ENCODE peak calls at places on chromosome 15, in four cellular contexts. One of them, this sample, is unnamed.
A peak's percentile ranks its signal among the peaks of the same experiment; 100 is the strongest.

GRCh38 chr15:40875996-40876740 is 2.1 kb upstream of the RHOV start:
- DNase-seq in A549: no peak
- DNase-seq in aorta: no peak
- DNase-seq in neural progenitor cell: no peak
- DNase-seq in this sample: no peak

GRCh38 chr15:73907018-73907394 is 19.3 kb upstream of the LOXL1 start:
- DNase-seq in neural progenitor cell: no peak
- DNase-seq in A549: no peak
- DNase-seq in aorta: no peak
- DNase-seq in this sample: no peak

GRCh38 chr15:60568301-60568742 is 89.4 kb upstream of the ICE2 start:
- DNase-seq in neural progenitor cell: no peak
- DNase-seq in A549: no peak
- DNase-seq in aorta: no peak
- DNase-seq in this sample: no peak

GRCh38 chr15:89475688-89476087 is 20.7 kb downstream of the RHCG start:
- DNase-seq in neural progenitor cell: peak; percentile 69
- DNase-seq in A549: no peak
- DNase-seq in aorta: peak; percentile 41
- DNase-seq in this sample: peak; percentile 42

GRCh38 chr15:47685141-47685870 is 32.0 kb upstream of the SEMA6D start:
- DNase-seq in A549: no peak
- DNase-seq in aorta: no peak
- DNase-seq in neural progenitor cell: no peak
- DNase-seq in this sample: no peak

GRCh38 chr15:66196565-66196964 is 57.0 kb downstream of the MEGF11 start:
- DNase-seq in neural progenitor cell: no peak
- DNase-seq in aorta: no peak
- DNase-seq in A549: no peak
- DNase-seq in this sample: no peak

GRCh38 chr15:57527382-57528091 is 64.2 kb upstream of the MYZAP start:
- DNase-seq in aorta: no peak
- DNase-seq in neural progenitor cell: peak; percentile 83
- DNase-seq in A549: peak; percentile 64
- DNase-seq in this sample: peak; percentile 98

GRCh38 chr15:80275946-80276345 is 23.9 kb upstream of the CTXND1 start:
- DNase-seq in A549: peak; percentile 48
- DNase-seq in neural progenitor cell: no peak
- DNase-seq in aorta: no peak
- DNase-seq in this sample: no peak

GRCh38 chr15:60376677-60377095 is 21.1 kb downstream of the ANXA2 start:
- DNase-seq in neural progenitor cell: no peak
- DNase-seq in A549: no peak
- DNase-seq in aorta: no peak
- DNase-seq in this sample: no peak

GRCh38 chr15:53072077-53072476 is 281.9 kb upstream of the ONECUT1 start:
- DNase-seq in neural progenitor cell: peak; percentile 90
- DNase-seq in A549: peak; percentile 65
- DNase-seq in aorta: no peak
- DNase-seq in this sample: peak; percentile 46

GRCh38 chr15:31511707-31512310 is 185.2 kb downstream of the KLF13 start:
- DNase-seq in A549: no peak
- DNase-seq in neural progenitor cell: no peak
- DNase-seq in aorta: no peak
- DNase-seq in this sample: no peak

GRCh38 chr15:66253296-66253642 is 281 bp downstream of the MEGF11 start:
- DNase-seq in neural progenitor cell: no peak
- DNase-seq in aorta: peak; percentile 73
- DNase-seq in A549: no peak
- DNase-seq in this sample: no peak

GRCh38 chr15:34721802-34722795 is 32.7 kb downstream of the GJD2 start:
- DNase-seq in aorta: peak; percentile 92
- DNase-seq in A549: peak; percentile 14
- DNase-seq in neural progenitor cell: peak; percentile 91
- DNase-seq in this sample: peak; percentile 44

GRCh38 chr15:80876034-80876433 is 96.9 kb downstream of the CEMIP start:
- DNase-seq in A549: no peak
- DNase-seq in aorta: no peak
- DNase-seq in neural progenitor cell: no peak
- DNase-seq in this sample: no peak

GRCh38 chr15:40930430-40931299 is 1.5 kb downstream of the DLL4 start:
- DNase-seq in neural progenitor cell: peak; percentile 87
- DNase-seq in A549: no peak
- DNase-seq in aorta: peak; percentile 85
- DNase-seq in this sample: no peak

GRCh38 chr15:76935620-76936019 is 4.1 kb downstream of the RCN2 start:
- DNase-seq in neural progenitor cell: peak; percentile 36
- DNase-seq in A549: no peak
- DNase-seq in aorta: no peak
- DNase-seq in this sample: no peak

GRCh38 chr15:86857701-86858100 is 778.0 kb downstream of the AGBL1 start:
- DNase-seq in neural progenitor cell: no peak
- DNase-seq in A549: no peak
- DNase-seq in aorta: no peak
- DNase-seq in this sample: no peak

GRCh38 chr15:45801543-45801942 is 166.7 kb downstream of the SQOR start:
- DNase-seq in neural progenitor cell: no peak
- DNase-seq in A549: no peak
- DNase-seq in aorta: no peak
- DNase-seq in this sample: no peak

GRCh38 chr15:94070341-94071275 is 160.8 kb upstream of the MCTP2 start:
- DNase-seq in A549: peak; percentile 15
- DNase-seq in neural progenitor cell: peak; percentile 13
- DNase-seq in aorta: no peak
- DNase-seq in this sample: peak; percentile 96

GRCh38 chr15:44125879-44126278 is 69.2 kb downstream of the FRMD5 start:
- DNase-seq in aorta: no peak
- DNase-seq in A549: no peak
- DNase-seq in neural progenitor cell: no peak
- DNase-seq in this sample: no peak

GRCh38 chr15:66960519-66960918 is 104.9 kb upstream of the SMAD3 start:
- DNase-seq in aorta: no peak
- DNase-seq in A549: no peak
- DNase-seq in neural progenitor cell: no peak
- DNase-seq in this sample: no peak

GRCh38 chr15:62560943-62561571 is 396.0 kb upstream of the C2CD4B start:
- DNase-seq in neural progenitor cell: peak; percentile 13
- DNase-seq in aorta: no peak
- DNase-seq in A549: no peak
- DNase-seq in this sample: no peak

GRCh38 chr15:64460206-64460736 is at the start of gene ZNF609:
- DNase-seq in A549: peak; percentile 99
- DNase-seq in aorta: peak; percentile 99
- DNase-seq in neural progenitor cell: peak; percentile 98
- DNase-seq in this sample: peak; percentile 98

GRCh38 chr15:64461577-64462162 is 1.3 kb downstream of the ZNF609 start:
- DNase-seq in aorta: no peak
- DNase-seq in A549: peak; percentile 44
- DNase-seq in neural progenitor cell: peak; percentile 77
- DNase-seq in this sample: peak; percentile 57

GRCh38 chr15:64464271-64465005 is 4.1 kb downstream of the ZNF609 start:
- DNase-seq in A549: no peak
- DNase-seq in aorta: no peak
- DNase-seq in neural progenitor cell: no peak
- DNase-seq in this sample: no peak

GRCh38 chr15:64460737-64461576 is 579 bp downstream of the ZNF609 start:
- DNase-seq in A549: peak; percentile 84
- DNase-seq in aorta: peak; percentile 78
- DNase-seq in neural progenitor cell: peak; percentile 56
- DNase-seq in this sample: peak; percentile 74

DNA sequence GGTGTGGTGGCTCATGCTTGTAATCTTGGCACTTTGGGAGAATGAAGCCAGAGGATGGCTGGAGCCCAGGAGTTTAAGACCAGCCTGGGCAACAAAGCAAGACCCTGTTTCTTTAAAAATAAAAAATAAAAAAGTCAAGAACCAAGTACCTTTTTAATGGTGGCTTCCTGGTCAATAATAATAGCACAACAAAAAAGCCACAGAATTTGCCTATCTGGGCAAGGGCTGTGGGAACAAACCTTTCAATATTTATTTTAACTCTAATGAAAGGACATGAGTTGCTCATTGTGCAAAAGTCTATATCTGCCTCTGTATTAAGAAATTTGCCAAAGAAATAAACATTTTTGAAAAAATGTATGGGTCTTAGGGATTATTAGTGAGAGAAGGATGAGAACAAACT is 2.1 kb downstream of the ZNF609 start:
- DNase-seq in A549: no peak
- DNase-seq in aorta: no peak
- DNase-seq in neural progenitor cell: no peak
- DNase-seq in this sample: no peak
- H3K4me1 ChIP-seq in A549: peaks cover 48% of the 10 kb centered on the region
- H3K4me1 ChIP-seq in aorta: peaks cover 11% of the 10 kb centered on the region
- H3K4me1 ChIP-seq in neural progenitor cell: peaks cover 74% of the 10 kb centered on the region
- H3K4me1 ChIP-seq in this sample: peaks cover 54% of the 10 kb centered on the region

GRCh38 chr15:79265167-79265566 is 17.4 kb upstream of the ANKRD34C start:
- DNase-seq in aorta: no peak
- DNase-seq in neural progenitor cell: no peak
- DNase-seq in A549: no peak
- DNase-seq in this sample: no peak
- H3K4me1 ChIP-seq in aorta: no peaks in the 10 kb centered on the region
- H3K4me1 ChIP-seq in neural progenitor cell: no peaks in the 10 kb centered on the region
- H3K4me1 ChIP-seq in A549: no peaks in the 10 kb centered on the region
- H3K4me1 ChIP-seq in this sample: no peaks in the 10 kb centered on the region

DNA sequence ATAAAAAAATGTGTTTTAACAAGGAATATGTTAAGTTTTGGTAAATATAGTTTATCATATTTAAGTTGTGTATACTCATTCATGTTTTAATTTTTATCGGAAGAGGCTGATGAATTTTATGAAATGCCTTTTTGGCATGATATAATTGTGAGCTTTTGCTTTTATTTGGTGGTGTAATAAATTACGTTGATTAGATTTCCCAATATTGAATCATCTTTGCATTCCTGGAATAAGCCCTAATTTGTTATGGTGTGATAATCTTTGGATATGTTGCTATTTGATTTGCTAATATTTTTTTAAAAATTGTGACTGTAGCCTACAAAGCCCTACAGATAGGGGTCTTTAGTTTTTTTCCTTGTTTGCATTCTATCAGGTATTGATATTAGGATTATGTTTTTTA is 107.4 kb downstream of the IGF1R start:
- DNase-seq in A549: no peak
- DNase-seq in neural progenitor cell: no peak
- DNase-seq in aorta: no peak
- DNase-seq in this sample: no peak
- H3K4me1 ChIP-seq in A549: peaks cover 70% of the 10 kb centered on the region
- H3K4me1 ChIP-seq in neural progenitor cell: peaks cover 16% of the 10 kb centered on the region
- H3K4me1 ChIP-seq in aorta: peaks cover 6% of the 10 kb centered on the region
- H3K4me1 ChIP-seq in this sample: peaks cover 19% of the 10 kb centered on the region

GRCh38 chr15:68278345-68279217 is 1.0 kb downstream of the FEM1B start:
- DNase-seq in aorta: peak; percentile 80
- DNase-seq in neural progenitor cell: no peak
- DNase-seq in A549: peak; percentile 56
- DNase-seq in this sample: peak; percentile 58
- H3K4me1 ChIP-seq in aorta: peaks cover 7% of the 10 kb centered on the region
- H3K4me1 ChIP-seq in neural progenitor cell: peaks cover 24% of the 10 kb centered on the region
- H3K4me1 ChIP-seq in A549: peaks cover 62% of the 10 kb centered on the region
- H3K4me1 ChIP-seq in this sample: peaks cover 25% of the 10 kb centered on the region

GRCh38 chr15:64810499-64811326 is 14.7 kb downstream of the PIF1 start:
- DNase-seq in A549: no peak
- DNase-seq in aorta: no peak
- DNase-seq in neural progenitor cell: no peak
- DNase-seq in this sample: no peak
- H3K4me1 ChIP-seq in A549: peaks cover 3% of the 10 kb centered on the region
- H3K4me1 ChIP-seq in aorta: no peaks in the 10 kb centered on the region
- H3K4me1 ChIP-seq in neural progenitor cell: peaks cover 52% of the 10 kb centered on the region
- H3K4me1 ChIP-seq in this sample: no peaks in the 10 kb centered on the region

GRCh38 chr15:70669006-70669602 is 94.3 kb downstream of the UACA start:
- DNase-seq in neural progenitor cell: no peak
- DNase-seq in aorta: no peak
- DNase-seq in A549: no peak
- DNase-seq in this sample: peak; percentile 9
- H3K4me1 ChIP-seq in neural progenitor cell: peaks cover 7% of the 10 kb centered on the region
- H3K4me1 ChIP-seq in aorta: peaks cover 6% of the 10 kb centered on the region
- H3K4me1 ChIP-seq in A549: peaks cover 6% of the 10 kb centered on the region
- H3K4me1 ChIP-seq in this sample: peaks cover 19% of the 10 kb centered on the region

GRCh38 chr15:71974211-71974610 is 143.7 kb downstream of the MYO9A start:
- DNase-seq in A549: no peak
- DNase-seq in aorta: no peak
- DNase-seq in neural progenitor cell: no peak
- DNase-seq in this sample: no peak

GRCh38 chr15:71973366-71973765 is 144.6 kb downstream of the MYO9A start:
- DNase-seq in neural progenitor cell: no peak
- DNase-seq in aorta: no peak
- DNase-seq in A549: no peak
- DNase-seq in this sample: no peak

GRCh38 chr15:71975816-71976150 is 142.2 kb downstream of the MYO9A start:
- DNase-seq in neural progenitor cell: no peak
- DNase-seq in A549: no peak
- DNase-seq in aorta: no peak
- DNase-seq in this sample: no peak

GRCh38 chr15:71970435-71970834 is 147.5 kb downstream of the MYO9A start:
- DNase-seq in aorta: no peak
- DNase-seq in A549: no peak
- DNase-seq in neural progenitor cell: no peak
- DNase-seq in this sample: no peak

GRCh38 chr15:71971905-71972304 is 146.0 kb downstream of the MYO9A start:
- DNase-seq in neural progenitor cell: no peak
- DNase-seq in A549: no peak
- DNase-seq in aorta: no peak
- DNase-seq in this sample: no peak
- H3K4me1 ChIP-seq in neural progenitor cell: no peaks in the 10 kb centered on the region
- H3K4me1 ChIP-seq in A549: no peaks in the 10 kb centered on the region
- H3K4me1 ChIP-seq in aorta: no peaks in the 10 kb centered on the region
- H3K4me1 ChIP-seq in this sample: no peaks in the 10 kb centered on the region

GRCh38 chr15:101189708-101190107 is 62.1 kb downstream of the CHSY1 start:
- DNase-seq in neural progenitor cell: no peak
- DNase-seq in A549: no peak
- DNase-seq in aorta: no peak
- DNase-seq in this sample: no peak

GRCh38 chr15:101189341-101189679 is 62.5 kb downstream of the CHSY1 start:
- DNase-seq in neural progenitor cell: no peak
- DNase-seq in aorta: no peak
- DNase-seq in A549: no peak
- DNase-seq in this sample: no peak

GRCh38 chr15:101188517-101189340 is 63.1 kb downstream of the CHSY1 start:
- DNase-seq in neural progenitor cell: no peak
- DNase-seq in A549: no peak
- DNase-seq in aorta: peak; percentile 82
- DNase-seq in this sample: no peak

GRCh38 chr15:101191242-101191641 is 60.6 kb downstream of the CHSY1 start:
- DNase-seq in neural progenitor cell: no peak
- DNase-seq in A549: no peak
- DNase-seq in aorta: no peak
- DNase-seq in this sample: no peak

DNA sequence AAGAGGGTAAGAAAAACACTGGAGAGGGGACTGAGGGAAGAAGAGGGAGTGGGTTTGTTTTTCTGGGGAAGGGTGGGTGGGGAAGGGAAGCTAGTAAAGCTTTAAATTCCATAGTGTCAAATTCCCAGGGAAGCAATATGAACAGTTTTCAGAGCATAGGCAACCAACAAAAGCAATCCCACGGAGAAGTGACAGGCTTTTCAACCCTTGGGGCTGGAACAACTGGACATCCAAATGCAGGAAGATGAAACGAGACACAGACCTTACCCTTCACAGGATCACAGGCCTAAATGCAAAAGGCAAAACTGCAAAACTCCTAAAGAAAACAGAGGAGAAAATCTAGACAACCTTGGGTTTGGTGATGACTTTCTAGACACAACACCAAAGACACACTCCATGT is 61.7 kb downstream of the CHSY1 start:
- DNase-seq in neural progenitor cell: no peak
- DNase-seq in aorta: no peak
- DNase-seq in A549: no peak
- DNase-seq in this sample: no peak
- H3K4me1 ChIP-seq in neural progenitor cell: peaks cover 17% of the 10 kb centered on the region
- H3K4me1 ChIP-seq in aorta: peaks cover 7% of the 10 kb centered on the region
- H3K4me1 ChIP-seq in A549: peaks cover 30% of the 10 kb centered on the region
- H3K4me1 ChIP-seq in this sample: peaks cover 26% of the 10 kb centered on the region